ENCODE peak calls at places on chromosomes 3 and 15, in five cellular contexts. One of them, this sample, is unnamed.

GRCh38 chr3:4633078-4634004 is 140.2 kb downstream of the ITPR1 start:
- DNase-seq in K562: peak
- DNase-seq in HepG2: peak
- DNase-seq in H1: no peak
- DNase-seq in GM12878: peak
- DNase-seq in this sample: peak

GRCh38 chr3:81962396-81962795 is 201.0 kb upstream of the GBE1 start:
- DNase-seq in K562: no peak
- DNase-seq in H1: no peak
- DNase-seq in GM12878: no peak
- DNase-seq in HepG2: no peak
- DNase-seq in this sample: no peak

GRCh38 chr15:47294765-47295259 is 422.5 kb upstream of the SEMA6D start:
- DNase-seq in GM12878: no peak
- DNase-seq in H1: no peak
- DNase-seq in HepG2: no peak
- DNase-seq in K562: no peak
- DNase-seq in this sample: no peak

GRCh38 chr15:83545803-83546534 is 98.8 kb downstream of the SH3GL3 start:
- DNase-seq in GM12878: no peak
- DNase-seq in HepG2: no peak
- DNase-seq in K562: no peak
- DNase-seq in H1: no peak
- DNase-seq in this sample: no peak

GRCh38 chr3:143895805-143896204 is 47.5 kb upstream of the SLC9A9 start:
- DNase-seq in H1: no peak
- DNase-seq in K562: peak
- DNase-seq in GM12878: no peak
- DNase-seq in HepG2: no peak
- DNase-seq in this sample: no peak

GRCh38 chr3:58522759-58523425 is 14.1 kb downstream of the ACOX2 start:
- DNase-seq in GM12878: no peak
- DNase-seq in H1: peak
- DNase-seq in HepG2: peak
- DNase-seq in K562: no peak
- DNase-seq in this sample: no peak

GRCh38 chr3:127479449-127479848 is 111.1 kb downstream of the TPRA1 start:
- DNase-seq in H1: no peak
- DNase-seq in GM12878: no peak
- DNase-seq in HepG2: no peak
- DNase-seq in K562: no peak
- DNase-seq in this sample: no peak

GRCh38 chr3:153284282-153284938 is 122.4 kb downstream of the RAP2B start:
- DNase-seq in GM12878: peak
- DNase-seq in K562: no peak
- DNase-seq in HepG2: peak
- DNase-seq in H1: no peak
- DNase-seq in this sample: peak

GRCh38 chr3:38580450-38581382 is 68.8 kb downstream of the SCN5A start:
- DNase-seq in HepG2: no peak
- DNase-seq in H1: peak
- DNase-seq in K562: no peak
- DNase-seq in GM12878: no peak
- DNase-seq in this sample: no peak

GRCh38 chr3:197042539-197042938 is 12.9 kb upstream of the MELTF start:
- DNase-seq in H1: no peak
- DNase-seq in HepG2: no peak
- DNase-seq in GM12878: no peak
- DNase-seq in K562: no peak
- DNase-seq in this sample: no peak

GRCh38 chr3:100268986-100269385 is 8.2 kb downstream of the TBC1D23 start:
- DNase-seq in K562: no peak
- DNase-seq in GM12878: no peak
- DNase-seq in HepG2: no peak
- DNase-seq in H1: no peak
- DNase-seq in this sample: no peak

GRCh38 chr3:9408061-9408460 is 10.6 kb downstream of the SETD5 start:
- DNase-seq in GM12878: no peak
- DNase-seq in H1: no peak
- DNase-seq in K562: no peak
- DNase-seq in HepG2: no peak
- DNase-seq in this sample: no peak

GRCh38 chr3:132722165-132723023 is at the start of gene NPHP3:
- DNase-seq in H1: peak
- DNase-seq in HepG2: peak
- DNase-seq in K562: peak
- DNase-seq in GM12878: peak
- DNase-seq in this sample: peak

GRCh38 chr3:195909294-195909644 is 918 bp upstream of the TNK2 start:
- DNase-seq in K562: no peak
- DNase-seq in GM12878: no peak
- DNase-seq in H1: peak
- DNase-seq in HepG2: no peak
- DNase-seq in this sample: no peak

GRCh38 chr15:44193651-44194396 is 1.2 kb downstream of the FRMD5 start:
- DNase-seq in HepG2: no peak
- DNase-seq in K562: no peak
- DNase-seq in GM12878: no peak
- DNase-seq in H1: peak
- DNase-seq in this sample: no peak

GRCh38 chr3:100063929-100064461 is 50.3 kb downstream of the FILIP1L start:
- DNase-seq in H1: no peak
- DNase-seq in GM12878: no peak
- DNase-seq in HepG2: peak
- DNase-seq in K562: no peak
- DNase-seq in this sample: no peak

GRCh38 chr3:113758389-113759029 is 11.7 kb downstream of the ATP6V1A start:
- DNase-seq in HepG2: no peak
- DNase-seq in GM12878: no peak
- DNase-seq in K562: no peak
- DNase-seq in H1: no peak
- DNase-seq in this sample: no peak

GRCh38 chr3:33071181-33071580 is 25.8 kb downstream of the GLB1 start:
- DNase-seq in K562: no peak
- DNase-seq in H1: no peak
- DNase-seq in GM12878: no peak
- DNase-seq in HepG2: no peak
- DNase-seq in this sample: no peak

GRCh38 chr3:186589856-186590579 is 19.5 kb downstream of the DNAJB11 start:
- DNase-seq in GM12878: no peak
- DNase-seq in K562: no peak
- DNase-seq in H1: no peak
- DNase-seq in HepG2: peak
- DNase-seq in this sample: peak

GRCh38 chr15:44666208-44667038 is 3.0 kb upstream of the SPG11 start:
- DNase-seq in H1: no peak
- DNase-seq in HepG2: no peak
- DNase-seq in GM12878: peak
- DNase-seq in K562: no peak
- DNase-seq in this sample: no peak

GRCh38 chr15:92011611-92012367 is 158.3 kb downstream of the SLCO3A1 start:
- DNase-seq in H1: no peak
- DNase-seq in HepG2: no peak
- DNase-seq in K562: no peak
- DNase-seq in GM12878: no peak
- DNase-seq in this sample: no peak

GRCh38 chr15:91223902-91224301 is 123.8 kb downstream of the SV2B start:
- DNase-seq in HepG2: no peak
- DNase-seq in GM12878: no peak
- DNase-seq in K562: no peak
- DNase-seq in H1: no peak
- DNase-seq in this sample: no peak

GRCh38 chr3:86046436-86047328 is 944.3 kb downstream of the VGLL3 start:
- DNase-seq in H1: no peak
- DNase-seq in GM12878: no peak
- DNase-seq in K562: no peak
- DNase-seq in HepG2: no peak
- DNase-seq in this sample: no peak

GRCh38 chr3:101119535-101119934 is 126.3 kb upstream of the ABI3BP start:
- DNase-seq in H1: no peak
- DNase-seq in K562: no peak
- DNase-seq in HepG2: no peak
- DNase-seq in GM12878: no peak
- DNase-seq in this sample: no peak

GRCh38 chr15:52171386-52171785 is 19.8 kb downstream of the GNB5 start:
- DNase-seq in GM12878: no peak
- DNase-seq in K562: no peak
- DNase-seq in H1: peak
- DNase-seq in HepG2: no peak
- DNase-seq in this sample: no peak

GRCh38 chr3:16910207-16910606 is 25.5 kb downstream of the PLCL2 start:
- DNase-seq in HepG2: no peak
- DNase-seq in H1: no peak
- DNase-seq in GM12878: no peak
- DNase-seq in K562: no peak
- DNase-seq in this sample: no peak

DNA sequence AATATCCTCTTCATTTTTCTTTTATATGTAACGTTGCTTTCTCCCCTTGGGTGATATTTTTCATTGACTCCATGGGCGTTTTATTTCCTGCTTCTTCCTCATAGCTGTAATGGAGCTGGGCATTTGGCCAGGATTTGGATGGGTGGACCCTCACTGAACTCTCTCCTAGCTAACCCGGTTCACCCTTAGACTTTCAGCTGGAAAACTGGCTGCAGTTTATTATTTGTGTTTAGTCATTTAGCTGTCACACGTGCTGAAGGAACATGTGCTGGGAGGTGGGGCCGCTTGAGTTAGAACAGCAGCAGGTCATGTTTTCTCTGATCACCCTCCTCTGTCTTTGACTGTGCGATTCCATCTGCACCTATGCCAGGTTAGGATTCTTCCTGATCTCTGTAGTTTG is 407.6 kb downstream of the ZIC1 start:
- DNase-seq in H1: no peak
- DNase-seq in GM12878: no peak
- DNase-seq in K562: no peak
- DNase-seq in HepG2: no peak
- DNase-seq in this sample: no peak
- TF ChIP-seq SP1 in H1: no peak
- TF ChIP-seq SP1 in GM12878: no peak
- TF ChIP-seq SP1 in K562: no peak
- TF ChIP-seq SP1 in HepG2: no peak
- TF ChIP-seq SP1 in this sample: no peak

DNA sequence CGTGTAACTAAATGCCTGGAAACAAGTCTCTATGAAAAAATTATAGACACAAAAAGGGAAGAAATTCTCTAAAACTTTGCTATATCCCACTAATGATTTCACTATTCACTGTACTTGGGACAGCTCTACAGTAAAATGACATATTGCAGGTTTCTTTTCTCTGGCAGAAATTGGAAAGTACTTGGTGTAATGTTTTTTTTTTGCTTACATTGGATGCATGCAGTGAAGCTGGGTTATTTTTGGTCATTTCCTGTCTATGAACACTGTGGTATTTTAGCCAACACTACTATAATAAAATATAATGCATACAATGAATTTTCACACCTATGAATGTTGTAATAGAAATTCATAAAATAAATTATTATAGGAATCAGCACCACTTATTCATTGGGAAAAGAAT is 109.7 kb downstream of the LRRC49 start:
- DNase-seq in K562: no peak
- DNase-seq in GM12878: no peak
- DNase-seq in H1: no peak
- DNase-seq in HepG2: no peak
- DNase-seq in this sample: no peak
- TF ChIP-seq ATF3 in K562: no peak
- TF ChIP-seq ATF3 in GM12878: no peak
- TF ChIP-seq ATF3 in H1: no peak
- TF ChIP-seq ATF3 in HepG2: no peak
- TF ChIP-seq ATF3 in this sample: no peak

GRCh38 chr3:157086053-157086761 is 73.7 kb downstream of the CCNL1 start:
- DNase-seq in GM12878: no peak
- DNase-seq in HepG2: no peak
- DNase-seq in H1: no peak
- DNase-seq in K562: no peak
- DNase-seq in this sample: no peak
- TF ChIP-seq EZH2 in GM12878: no peak
- TF ChIP-seq EZH2 in HepG2: no peak
- TF ChIP-seq EZH2 in H1: no peak
- TF ChIP-seq EZH2 in K562: no peak
- TF ChIP-seq EZH2 in this sample: no peak

GRCh38 chr3:181782306-181782924 is 70.7 kb downstream of the SOX2 start:
- DNase-seq in GM12878: no peak
- DNase-seq in HepG2: no peak
- DNase-seq in K562: no peak
- DNase-seq in H1: no peak
- DNase-seq in this sample: no peak
- TF ChIP-seq SP1 in GM12878: no peak
- TF ChIP-seq SP1 in HepG2: no peak
- TF ChIP-seq SP1 in K562: no peak
- TF ChIP-seq SP1 in H1: no peak
- TF ChIP-seq SP1 in this sample: no peak

GRCh38 chr3:50269977-50270413 is 1.0 kb downstream of the SEMA3B start:
- DNase-seq in GM12878: no peak
- DNase-seq in H1: no peak
- DNase-seq in K562: no peak
- DNase-seq in HepG2: no peak
- DNase-seq in this sample: no peak

GRCh38 chr3:50269460-50269859 is 513 bp downstream of the SEMA3B start:
- DNase-seq in HepG2: no peak
- DNase-seq in H1: no peak
- DNase-seq in K562: no peak
- DNase-seq in GM12878: no peak
- DNase-seq in this sample: no peak

GRCh38 chr3:50267280-50267913 is 1.6 kb upstream of the SEMA3B start:
- DNase-seq in K562: peak
- DNase-seq in H1: peak
- DNase-seq in HepG2: no peak
- DNase-seq in GM12878: no peak
- DNase-seq in this sample: no peak

GRCh38 chr3:50268276-50268675 is 671 bp upstream of the SEMA3B start:
- DNase-seq in H1: no peak
- DNase-seq in GM12878: no peak
- DNase-seq in HepG2: no peak
- DNase-seq in K562: no peak
- DNase-seq in this sample: no peak

GRCh38 chr3:50268703-50269451 is at the start of gene SEMA3B:
- DNase-seq in K562: no peak
- DNase-seq in GM12878: no peak
- DNase-seq in HepG2: peak
- DNase-seq in H1: no peak
- DNase-seq in this sample: no peak
- TF ChIP-seq ATF3 in K562: no peak
- TF ChIP-seq ATF3 in GM12878: no peak
- TF ChIP-seq ATF3 in HepG2: peak
- TF ChIP-seq ATF3 in H1: no peak
- TF ChIP-seq ATF3 in this sample: no peak